ENCODE peak calls at places on chromosomes 12 and 14, in eight cellular contexts. One of them, this sample, is unnamed.
A peak's percentile ranks its signal among the peaks of the same experiment; 100 is the strongest.

GRCh38 chr12:3236345-3237153 is 159.4 kb downstream of the TSPAN9 start:
- DNase-seq in body of pancreas: no peak
- DNase-seq in right lobe of liver: no peak
- DNase-seq in PC-9: peak; percentile 72
- DNase-seq in IMR-90: peak; percentile 72
- DNase-seq in PC-3: peak; percentile 53
- DNase-seq in brain microvascular endothelial cell: peak; percentile 82
- DNase-seq in cardiac muscle cell: peak; percentile 64
- DNase-seq in this sample: peak; percentile 45

GRCh38 chr14:105062048-105062433 is 3.2 kb downstream of the GPR132 start:
- DNase-seq in body of pancreas: no peak
- DNase-seq in right lobe of liver: no peak
- DNase-seq in PC-9: no peak
- DNase-seq in IMR-90: no peak
- DNase-seq in PC-3: no peak
- DNase-seq in brain microvascular endothelial cell: no peak
- DNase-seq in cardiac muscle cell: no peak
- DNase-seq in this sample: no peak

GRCh38 chr14:61418749-61419148 is 97.4 kb downstream of the PRKCH start:
- DNase-seq in body of pancreas: no peak
- DNase-seq in right lobe of liver: no peak
- DNase-seq in PC-9: no peak
- DNase-seq in IMR-90: no peak
- DNase-seq in PC-3: no peak
- DNase-seq in brain microvascular endothelial cell: no peak
- DNase-seq in cardiac muscle cell: peak; percentile 10
- DNase-seq in this sample: no peak

GRCh38 chr12:105359840-105360239 is 29.3 kb downstream of the C12orf75 start:
- DNase-seq in body of pancreas: no peak
- DNase-seq in right lobe of liver: no peak
- DNase-seq in PC-9: no peak
- DNase-seq in IMR-90: peak; percentile 57
- DNase-seq in PC-3: no peak
- DNase-seq in brain microvascular endothelial cell: peak; percentile 10
- DNase-seq in cardiac muscle cell: no peak
- DNase-seq in this sample: no peak

GRCh38 chr12:24349051-24349780 is 399.7 kb upstream of the SOX5 start:
- DNase-seq in body of pancreas: no peak
- DNase-seq in right lobe of liver: no peak
- DNase-seq in PC-9: no peak
- DNase-seq in IMR-90: no peak
- DNase-seq in PC-3: no peak
- DNase-seq in brain microvascular endothelial cell: no peak
- DNase-seq in cardiac muscle cell: no peak
- DNase-seq in this sample: no peak

GRCh38 chr12:110561471-110562201 is 21.5 kb downstream of the PPTC7 start:
- DNase-seq in body of pancreas: no peak
- DNase-seq in right lobe of liver: no peak
- DNase-seq in PC-9: no peak
- DNase-seq in IMR-90: no peak
- DNase-seq in PC-3: no peak
- DNase-seq in brain microvascular endothelial cell: no peak
- DNase-seq in cardiac muscle cell: no peak
- DNase-seq in this sample: no peak

GRCh38 chr14:54894995-54895394 is 7.6 kb downstream of the GCH1 start:
- DNase-seq in body of pancreas: no peak
- DNase-seq in right lobe of liver: no peak
- DNase-seq in PC-9: no peak
- DNase-seq in IMR-90: peak; percentile 45
- DNase-seq in PC-3: peak; percentile 41
- DNase-seq in brain microvascular endothelial cell: peak; percentile 51
- DNase-seq in cardiac muscle cell: peak; percentile 51
- DNase-seq in this sample: peak; percentile 21

GRCh38 chr12:68175566-68176033 is 16.1 kb upstream of the IFNG start:
- DNase-seq in body of pancreas: no peak
- DNase-seq in right lobe of liver: no peak
- DNase-seq in PC-9: no peak
- DNase-seq in IMR-90: no peak
- DNase-seq in PC-3: no peak
- DNase-seq in brain microvascular endothelial cell: no peak
- DNase-seq in cardiac muscle cell: no peak
- DNase-seq in this sample: no peak

GRCh38 chr14:88388741-88389282 is 3.4 kb downstream of the SPATA7 start:
- DNase-seq in body of pancreas: no peak
- DNase-seq in right lobe of liver: no peak
- DNase-seq in PC-9: no peak
- DNase-seq in IMR-90: no peak
- DNase-seq in PC-3: peak; percentile 21
- DNase-seq in brain microvascular endothelial cell: no peak
- DNase-seq in cardiac muscle cell: no peak
- DNase-seq in this sample: no peak

GRCh38 chr14:34199585-34199984 is 248.7 kb upstream of the EGLN3 start:
- DNase-seq in body of pancreas: no peak
- DNase-seq in right lobe of liver: no peak
- DNase-seq in PC-9: peak; percentile 43
- DNase-seq in IMR-90: peak; percentile 46
- DNase-seq in PC-3: no peak
- DNase-seq in brain microvascular endothelial cell: peak; percentile 83
- DNase-seq in cardiac muscle cell: peak; percentile 21
- DNase-seq in this sample: peak; percentile 99

GRCh38 chr14:85058170-85058569 is 471.8 kb upstream of the FLRT2 start:
- DNase-seq in body of pancreas: no peak
- DNase-seq in right lobe of liver: no peak
- DNase-seq in PC-9: no peak
- DNase-seq in IMR-90: peak; percentile 11
- DNase-seq in PC-3: peak; percentile 39
- DNase-seq in brain microvascular endothelial cell: no peak
- DNase-seq in cardiac muscle cell: no peak
- DNase-seq in this sample: peak; percentile 33

GRCh38 chr14:56659964-56660551 is 80.5 kb downstream of the TMEM260 start:
- DNase-seq in body of pancreas: no peak
- DNase-seq in right lobe of liver: no peak
- DNase-seq in PC-9: peak; percentile 71
- DNase-seq in IMR-90: peak; percentile 62
- DNase-seq in PC-3: peak; percentile 82
- DNase-seq in brain microvascular endothelial cell: peak; percentile 39
- DNase-seq in cardiac muscle cell: peak; percentile 60
- DNase-seq in this sample: peak; percentile 36

GRCh38 chr12:38160318-38161122 is 156.1 kb upstream of the ALG10B start:
- DNase-seq in body of pancreas: no peak
- DNase-seq in right lobe of liver: no peak
- DNase-seq in PC-9: no peak
- DNase-seq in IMR-90: no peak
- DNase-seq in PC-3: no peak
- DNase-seq in brain microvascular endothelial cell: no peak
- DNase-seq in cardiac muscle cell: no peak
- DNase-seq in this sample: no peak

GRCh38 chr14:99348816-99349609 is 77.0 kb upstream of the BCL11B start:
- DNase-seq in body of pancreas: peak; percentile 84
- DNase-seq in right lobe of liver: no peak
- DNase-seq in PC-9: no peak
- DNase-seq in IMR-90: no peak
- DNase-seq in PC-3: no peak
- DNase-seq in brain microvascular endothelial cell: no peak
- DNase-seq in cardiac muscle cell: no peak
- DNase-seq in this sample: no peak

GRCh38 chr14:72792051-72792788 is 101.7 kb downstream of the DPF3 start:
- DNase-seq in body of pancreas: peak; percentile 16
- DNase-seq in right lobe of liver: peak; percentile 45
- DNase-seq in PC-9: no peak
- DNase-seq in IMR-90: no peak
- DNase-seq in PC-3: no peak
- DNase-seq in brain microvascular endothelial cell: peak; percentile 18
- DNase-seq in cardiac muscle cell: no peak
- DNase-seq in this sample: peak; percentile 16

GRCh38 chr12:96466939-96467751 is 22.2 kb upstream of the CFAP54 start:
- DNase-seq in body of pancreas: no peak
- DNase-seq in right lobe of liver: no peak
- DNase-seq in PC-9: peak; percentile 85
- DNase-seq in IMR-90: peak; percentile 71
- DNase-seq in PC-3: peak; percentile 92
- DNase-seq in brain microvascular endothelial cell: peak; percentile 36
- DNase-seq in cardiac muscle cell: no peak
- DNase-seq in this sample: peak; percentile 55

GRCh38 chr12:25323774-25324086 is 73.0 kb upstream of the KRAS start:
- DNase-seq in body of pancreas: no peak
- DNase-seq in right lobe of liver: no peak
- DNase-seq in PC-9: no peak
- DNase-seq in IMR-90: no peak
- DNase-seq in PC-3: no peak
- DNase-seq in brain microvascular endothelial cell: no peak
- DNase-seq in cardiac muscle cell: no peak
- DNase-seq in this sample: no peak

GRCh38 chr12:42789808-42790760 is 200.5 kb upstream of the PRICKLE1 start:
- DNase-seq in body of pancreas: no peak
- DNase-seq in right lobe of liver: no peak
- DNase-seq in PC-9: no peak
- DNase-seq in IMR-90: no peak
- DNase-seq in PC-3: no peak
- DNase-seq in brain microvascular endothelial cell: no peak
- DNase-seq in cardiac muscle cell: peak; percentile 75
- DNase-seq in this sample: peak; percentile 14

DNA sequence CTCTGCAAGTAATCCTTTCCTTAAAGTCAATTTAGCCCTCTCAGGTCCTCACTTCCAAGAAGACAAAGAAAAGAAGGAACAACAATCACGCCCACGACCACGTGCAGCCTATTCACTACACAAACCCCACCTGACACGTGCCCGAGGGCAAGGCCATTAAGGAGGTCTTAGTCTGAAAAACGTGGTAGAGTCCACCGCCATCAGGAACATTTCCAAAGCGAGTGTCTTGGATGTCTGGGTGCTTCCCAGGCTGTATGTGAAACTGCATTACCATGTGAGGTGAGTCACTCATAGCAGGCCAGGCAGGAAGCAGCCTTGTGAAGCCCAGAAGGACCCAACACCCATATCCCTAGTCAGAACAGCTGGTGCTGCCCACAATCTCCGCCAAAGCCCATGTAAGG is 3.2 kb upstream of the KRT79 start:
- DNase-seq in body of pancreas: no peak
- DNase-seq in right lobe of liver: no peak
- DNase-seq in PC-9: peak; percentile 63
- DNase-seq in IMR-90: peak; percentile 91
- DNase-seq in PC-3: peak; percentile 64
- DNase-seq in brain microvascular endothelial cell: peak; percentile 92
- DNase-seq in cardiac muscle cell: peak; percentile 88
- DNase-seq in this sample: peak; percentile 92
- H3K27me3 ChIP-seq in body of pancreas: no peaks in the 10 kb centered on the region
- H3K27me3 ChIP-seq in right lobe of liver: no peaks in the 10 kb centered on the region
- H3K27me3 ChIP-seq in PC-9: no peaks in the 10 kb centered on the region
- H3K27me3 ChIP-seq in IMR-90: peaks cover 8% of the 10 kb centered on the region
- H3K27me3 ChIP-seq in PC-3: no peaks in the 10 kb centered on the region
- H3K27me3 ChIP-seq in brain microvascular endothelial cell: no peaks in the 10 kb centered on the region
- H3K27me3 ChIP-seq in cardiac muscle cell: peaks cover 20% of the 10 kb centered on the region
- H3K27me3 ChIP-seq in this sample: no peaks in the 10 kb centered on the region

GRCh38 chr14:102935756-102936155 is 13.3 kb downstream of the AMN start:
- DNase-seq in body of pancreas: no peak
- DNase-seq in right lobe of liver: no peak
- DNase-seq in PC-9: no peak
- DNase-seq in IMR-90: no peak
- DNase-seq in PC-3: no peak
- DNase-seq in brain microvascular endothelial cell: no peak
- DNase-seq in cardiac muscle cell: no peak
- DNase-seq in this sample: no peak
- TF ChIP-seq CTCF in body of pancreas: no peak
- TF ChIP-seq CTCF in right lobe of liver: no peak
- TF ChIP-seq CTCF in PC-9: no peak
- TF ChIP-seq CTCF in IMR-90: no peak
- TF ChIP-seq CTCF in PC-3: no peak
- TF ChIP-seq CTCF in brain microvascular endothelial cell: no peak
- TF ChIP-seq CTCF in cardiac muscle cell: no peak
- TF ChIP-seq CTCF in this sample: no peak

GRCh38 chr14:100765991-100766390 is 39.3 kb downstream of the DLK1 start:
- DNase-seq in body of pancreas: no peak
- DNase-seq in right lobe of liver: no peak
- DNase-seq in PC-9: no peak
- DNase-seq in IMR-90: no peak
- DNase-seq in PC-3: no peak
- DNase-seq in brain microvascular endothelial cell: no peak
- DNase-seq in cardiac muscle cell: no peak
- DNase-seq in this sample: no peak

GRCh38 chr14:100767003-100767787 is 40.5 kb downstream of the DLK1 start:
- DNase-seq in body of pancreas: no peak
- DNase-seq in right lobe of liver: peak; percentile 17
- DNase-seq in PC-9: no peak
- DNase-seq in IMR-90: no peak
- DNase-seq in PC-3: no peak
- DNase-seq in brain microvascular endothelial cell: no peak
- DNase-seq in cardiac muscle cell: no peak
- DNase-seq in this sample: no peak

GRCh38 chr14:100770046-100770445 is 43.4 kb downstream of the DLK1 start:
- DNase-seq in body of pancreas: no peak
- DNase-seq in right lobe of liver: no peak
- DNase-seq in PC-9: no peak
- DNase-seq in IMR-90: no peak
- DNase-seq in PC-3: no peak
- DNase-seq in brain microvascular endothelial cell: no peak
- DNase-seq in cardiac muscle cell: no peak
- DNase-seq in this sample: no peak

GRCh38 chr14:100769035-100769939 is 42.6 kb downstream of the DLK1 start:
- DNase-seq in body of pancreas: no peak
- DNase-seq in right lobe of liver: no peak
- DNase-seq in PC-9: no peak
- DNase-seq in IMR-90: no peak
- DNase-seq in PC-3: no peak
- DNase-seq in brain microvascular endothelial cell: no peak
- DNase-seq in cardiac muscle cell: no peak
- DNase-seq in this sample: no peak

DNA sequence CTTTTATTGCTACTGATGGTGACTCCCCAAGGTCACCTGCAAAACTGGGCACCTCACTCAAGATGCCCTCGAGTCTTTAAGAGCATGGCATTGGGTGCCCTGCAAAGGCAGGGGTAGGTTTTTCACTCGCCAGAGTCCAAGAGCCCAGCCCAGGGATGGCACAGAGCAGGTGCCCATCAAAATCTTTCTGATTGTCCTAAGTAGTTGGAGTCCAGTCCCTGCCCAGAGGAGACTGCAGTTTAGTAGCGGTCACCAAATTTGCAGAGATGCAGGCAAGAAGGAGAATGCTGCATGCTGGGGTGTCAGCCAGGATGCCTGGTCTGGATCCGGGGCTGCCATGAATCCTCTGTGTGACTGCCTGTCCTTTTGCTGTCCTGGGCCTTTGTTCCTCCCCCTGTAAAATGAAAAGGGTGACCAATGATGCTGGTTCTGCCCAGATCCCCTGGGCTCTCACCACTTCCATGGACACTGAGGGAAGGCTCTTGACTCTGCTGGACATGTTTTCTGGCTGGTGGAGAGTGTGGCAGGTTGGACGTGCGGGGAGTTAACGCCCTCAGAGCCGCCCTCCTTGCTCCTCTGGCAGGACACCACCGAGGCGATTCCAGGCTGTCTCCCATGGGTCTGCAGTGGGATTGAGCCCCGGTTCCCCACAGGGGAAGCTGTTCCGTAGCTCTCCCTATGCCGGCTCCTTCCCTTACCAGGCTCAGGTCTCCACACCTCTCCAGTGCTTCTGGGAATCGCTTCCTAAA is 41.3 kb downstream of the DLK1 start:
- DNase-seq in body of pancreas: no peak
- DNase-seq in right lobe of liver: peak; percentile 30
- DNase-seq in PC-9: no peak
- DNase-seq in IMR-90: no peak
- DNase-seq in PC-3: no peak
- DNase-seq in brain microvascular endothelial cell: no peak
- DNase-seq in cardiac muscle cell: no peak
- DNase-seq in this sample: no peak
- H3K27me3 ChIP-seq in body of pancreas: no peaks in the 10 kb centered on the region
- H3K27me3 ChIP-seq in right lobe of liver: no peaks in the 10 kb centered on the region
- H3K27me3 ChIP-seq in PC-9: peaks cover 83% of the 10 kb centered on the region
- H3K27me3 ChIP-seq in IMR-90: peaks cover 47% of the 10 kb centered on the region
- H3K27me3 ChIP-seq in PC-3: peaks cover 15% of the 10 kb centered on the region
- H3K27me3 ChIP-seq in brain microvascular endothelial cell: no peaks in the 10 kb centered on the region
- H3K27me3 ChIP-seq in cardiac muscle cell: no peaks in the 10 kb centered on the region
- H3K27me3 ChIP-seq in this sample: peaks cover 3% of the 10 kb centered on the region

GRCh38 chr12:76644950-76645349 is 85.4 kb upstream of the OSBPL8 start:
- DNase-seq in body of pancreas: no peak
- DNase-seq in right lobe of liver: no peak
- DNase-seq in PC-9: no peak
- DNase-seq in IMR-90: no peak
- DNase-seq in PC-3: no peak
- DNase-seq in brain microvascular endothelial cell: no peak
- DNase-seq in cardiac muscle cell: no peak
- DNase-seq in this sample: no peak
- TF ChIP-seq CTCF in body of pancreas: no peak
- TF ChIP-seq CTCF in right lobe of liver: no peak
- TF ChIP-seq CTCF in PC-9: no peak
- TF ChIP-seq CTCF in IMR-90: no peak
- TF ChIP-seq CTCF in PC-3: no peak
- TF ChIP-seq CTCF in brain microvascular endothelial cell: no peak
- TF ChIP-seq CTCF in cardiac muscle cell: no peak
- TF ChIP-seq CTCF in this sample: no peak

This sample was measured in astrocyte.